ENCODE peak calls at places on chromosomes 11 and 22, in four cellular contexts. A is IMR-90, Y is cardiac muscle cell, Q is astrocyte. E is an unnamed sample.

GRCh38 chr22:43566021-43566420 is 154.2 kb downstream of the MPPED1 start:
- DNase-seq in A (no peak), Y (no peak), Q (no peak), E (no peak)

GRCh38 chr11:34431979-34432378 is 6.8 kb upstream of the CAT start:
- DNase-seq in A (no peak), Q (no peak), Y (no peak), E (no peak)

GRCh38 chr22:19713228-19713627 is 1.1 kb upstream of the SEPTIN5 start:
- DNase-seq in Q (no peak), Y (no peak), A (no peak), E (no peak)

GRCh38 chr11:1073851-1074243 is 827 bp upstream of the MUC2 start:
- DNase-seq in Q (no peak), A (no peak), Y (no peak), E (no peak)

GRCh38 chr11:71071736-71072509 is 180.5 kb downstream of the SHANK2 start:
- DNase-seq in A (no peak), Q (no peak), Y (no peak), E (no peak)

GRCh38 chr11:134229131-134229790 is 4.8 kb downstream of the VPS26B start:
- DNase-seq in Q (no peak), A (no peak), Y (no peak), E (no peak)

GRCh38 chr11:102267602-102268001 is 49.7 kb upstream of the BIRC3 start:
- DNase-seq in Y (no peak), A (peak), Q (peak), E (no peak)

GRCh38 chr11:116500833-116501622 is 271.8 kb downstream of the BUD13 start:
- DNase-seq in Q (no peak), A (no peak), Y (no peak), E (no peak)

GRCh38 chr11:134332189-134332631 is 422 bp downstream of the GLB1L2 start:
- DNase-seq in Q (no peak), A (no peak), Y (peak), E (no peak)

GRCh38 chr22:33325232-33326004 is 267.2 kb upstream of the SYN3 start:
- DNase-seq in A (no peak), Q (no peak), Y (peak), E (no peak)

GRCh38 chr11:9758676-9759518 is 95.0 kb downstream of the SWAP70 start:
- DNase-seq in A (peak), Y (peak), Q (peak), E (no peak)
- TF ChIP-seq CTCF in A (peak), Y (peak), Q (no peak), E (peak)

GRCh38 chr11:30000986-30001385 is 15.8 kb downstream of the KCNA4 start:
- DNase-seq in Q (no peak), A (no peak), Y (no peak), E (no peak)
- H3K27ac ChIP-seq in Q (no peak), A (no peak), Y (no peak), E (no peak)

DNA sequence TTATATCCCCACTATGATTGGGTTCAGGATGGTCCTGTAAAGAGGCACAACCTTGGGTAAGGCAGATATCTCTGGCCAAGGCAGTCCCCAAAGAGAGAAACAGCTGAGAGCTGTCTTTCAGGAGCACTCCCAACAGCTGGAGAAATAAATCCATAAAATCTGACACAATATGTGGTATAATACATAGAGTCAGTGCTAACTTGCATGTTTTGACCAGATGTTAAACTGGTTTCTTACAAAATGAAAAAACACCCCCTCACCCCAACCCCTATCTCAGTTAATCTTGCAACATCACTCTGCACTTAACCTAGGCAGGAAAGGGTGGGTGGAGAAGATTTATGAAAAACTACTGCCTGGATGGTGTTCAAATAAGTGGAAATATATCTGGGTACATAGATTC is 43.9 kb upstream of the C11orf87 start:
- DNase-seq in Q (no peak), A (no peak), Y (no peak), E (no peak)
- TF ChIP-seq CTCF in Q (no peak), A (no peak), Y (no peak), E (no peak)

GRCh38 chr11:46389450-46390330 is 1.9 kb downstream of the CHRM4 start:
- DNase-seq in Y (peak), Q (no peak), A (peak), E (no peak)
- H3K27ac ChIP-seq in Y (no peak), Q (no peak), A (no peak), E (no peak)

DNA sequence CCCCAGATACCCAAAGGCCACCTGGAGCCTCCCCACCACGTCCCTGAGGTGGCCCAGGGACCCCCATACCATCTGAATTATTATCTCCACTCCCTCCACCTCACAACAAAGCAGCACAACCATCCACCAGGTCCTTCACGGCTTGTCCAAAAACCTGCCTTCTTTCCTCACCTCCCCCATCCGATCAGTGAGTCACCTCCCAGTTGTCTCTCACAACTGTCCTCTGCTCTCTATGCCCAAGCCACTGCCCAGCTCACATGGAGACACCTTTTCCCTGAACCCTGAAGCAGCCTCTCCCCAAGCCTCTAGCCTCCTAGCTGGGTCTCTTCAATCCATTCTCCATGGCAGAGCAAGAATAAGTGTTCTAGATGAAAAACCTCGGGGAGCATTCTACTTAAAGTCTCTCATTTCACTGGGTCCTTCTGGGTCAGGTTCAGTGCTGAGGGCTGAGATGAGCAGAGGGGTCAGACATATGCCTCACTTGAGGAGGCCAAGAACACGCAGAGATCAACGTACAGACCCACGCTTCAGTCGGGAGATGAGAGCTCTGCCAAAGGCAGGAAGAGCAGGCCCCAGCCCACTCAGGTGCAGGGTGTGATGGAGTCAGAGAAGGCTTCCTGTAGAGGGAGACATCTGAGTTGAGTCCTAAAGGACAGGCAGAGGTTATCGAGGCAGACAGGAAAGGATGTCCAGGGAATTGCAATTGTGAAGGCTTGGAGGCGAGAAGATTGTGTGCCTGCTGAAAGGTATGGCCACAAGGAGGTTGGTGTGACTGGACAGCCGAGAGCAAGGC is 74.7 kb downstream of the PDE2A start:
- DNase-seq in A (no peak), Y (no peak), Q (no peak), E (no peak)
- TF ChIP-seq CTCF in A (no peak), Y (no peak), Q (no peak), E (no peak)

DNA sequence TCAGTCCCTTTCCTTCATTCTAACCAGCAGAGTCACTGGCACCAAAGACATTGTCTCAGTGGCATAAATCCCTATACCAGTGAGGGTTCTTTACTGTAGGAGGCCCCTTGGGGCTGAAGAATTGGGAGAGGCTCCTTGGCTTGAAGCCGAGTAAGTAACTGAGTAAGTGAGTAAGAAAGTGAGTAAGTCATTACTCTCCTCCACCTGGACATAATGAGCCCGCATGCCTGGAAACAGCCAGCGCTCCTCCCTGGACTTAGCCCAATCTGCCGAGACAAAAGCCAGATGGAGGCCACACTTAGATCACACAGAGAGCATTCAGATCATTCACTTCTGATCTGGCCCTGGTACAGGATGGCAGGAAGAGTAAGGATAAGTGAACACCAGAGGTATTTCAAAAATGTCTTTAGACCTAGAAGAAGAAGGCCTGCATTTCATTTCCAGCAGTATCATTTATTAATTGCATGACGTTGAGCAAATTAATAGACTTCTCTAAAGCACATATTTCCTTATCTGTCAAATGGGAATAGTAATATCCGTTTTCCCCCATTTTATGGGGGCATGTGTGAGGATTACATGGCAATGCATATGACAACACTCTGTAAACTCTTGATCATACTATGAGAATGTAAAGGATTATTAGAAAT is 8.2 kb upstream of the MICAL3 start:
- DNase-seq in Q (peak), Y (no peak), A (peak), E (no peak)
- H3K27ac ChIP-seq in Q (peak), Y (no peak), A (peak), E (peak)

GRCh38 chr22:22720201-22720723 is 75.8 kb downstream of the GGTLC2 start:
- DNase-seq in A (peak), Q (no peak), Y (no peak), E (no peak)
- TF ChIP-seq CTCF in A (peak), Q (peak), Y (peak), E (peak)

GRCh38 chr22:37735054-37735453 is 38.2 kb downstream of the TRIOBP start:
- DNase-seq in Q (no peak), Y (peak), A (no peak), E (no peak)
- H3K27ac ChIP-seq in Q (no peak), Y (no peak), A (no peak), E (no peak)

GRCh38 chr11:60482361-60482760 is 10.2 kb upstream of the MS4A12 start:
- DNase-seq in A (no peak), Y (no peak), Q (no peak), E (no peak)

DNA sequence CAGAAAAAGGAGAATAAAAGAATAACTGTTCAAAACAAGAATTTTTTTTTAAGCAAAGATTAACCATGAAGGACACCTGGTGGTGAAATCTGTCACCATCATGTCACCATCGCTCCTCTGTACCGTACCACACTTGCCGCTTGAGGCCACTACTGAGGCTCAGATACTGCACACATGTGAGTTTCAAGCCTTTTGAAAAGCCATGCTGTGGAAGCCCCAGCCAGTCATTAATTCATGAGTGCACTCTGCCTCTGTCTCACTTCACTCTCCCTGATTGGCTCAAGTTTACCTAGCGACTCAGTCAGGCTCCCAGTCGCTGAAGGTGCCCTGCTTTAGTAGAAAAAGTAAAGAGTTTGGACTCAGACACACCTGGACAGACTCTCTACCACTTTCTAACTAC is 6.6 kb upstream of the MS4A12 start:
- DNase-seq in A (no peak), Q (no peak), Y (peak), E (no peak)
- TF ChIP-seq CTCF in A (no peak), Q (no peak), Y (no peak), E (no peak)

GRCh38 chr11:12540913-12541587 is 133.2 kb upstream of the TEAD1 start:
- DNase-seq in Q (peak), Y (no peak), A (peak), E (peak)

GRCh38 chr11:12538889-12539421 is 135.3 kb upstream of the TEAD1 start:
- DNase-seq in A (no peak), Y (no peak), Q (no peak), E (no peak)

GRCh38 chr11:12540075-12540685 is 134.0 kb upstream of the TEAD1 start:
- DNase-seq in Q (peak), Y (no peak), A (peak), E (no peak)

GRCh38 chr11:12537778-12538401 is 136.3 kb upstream of the TEAD1 start:
- DNase-seq in Q (no peak), Y (no peak), A (peak), E (no peak)

DNA sequence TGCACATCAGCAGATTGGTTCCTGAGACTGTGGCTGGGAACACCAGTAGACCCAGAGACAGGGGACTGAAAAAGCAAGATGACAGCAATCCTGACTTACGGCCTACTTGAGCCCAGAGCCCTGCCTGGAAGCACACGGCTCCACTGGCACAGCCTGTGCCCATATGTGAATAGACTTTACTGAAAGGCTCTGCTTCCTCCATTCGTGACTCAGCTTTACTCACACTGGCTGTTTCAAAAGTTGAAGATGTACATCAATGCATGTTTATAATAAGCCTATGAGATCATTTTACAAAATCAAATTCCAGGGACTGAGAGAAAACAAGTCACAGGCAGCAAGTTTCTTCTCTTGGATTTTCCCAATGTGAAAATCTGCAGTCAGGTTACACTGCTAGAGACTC is 134.7 kb upstream of the TEAD1 start:
- DNase-seq in A (peak), Y (no peak), Q (peak), E (peak)
- H3K27ac ChIP-seq in A (peak), Y (no peak), Q (peak), E (peak)

E was measured in AG04450.